ENCODE peak calls at places on chromosomes 16 and 17, in eight cellular contexts. One of them, this sample, is unnamed.

GRCh38 chr16:4032768-4033167 is 83.5 kb downstream of the ADCY9 start:
- DNase-seq in memory B cell: peak
- DNase-seq in NCI-H748 treated with DMSO at 0.1 percent for 48 hours: no peak
- DNase-seq in renal cortical epithelial cell: peak
- DNase-seq in ACHN: no peak
- DNase-seq in substantia nigra: no peak
- DNase-seq in stimulated activated CD8-positive, alpha-beta memory T cell treated with anti-CD3 and anti-CD28 coated beads, Interleukin-15, amount 100 ng/mL, for 24 hours: no peak
- DNase-seq in MM.1S: no peak
- DNase-seq in this sample: no peak

GRCh38 chr16:78553268-78554044 is 454.0 kb downstream of the WWOX start:
- DNase-seq in memory B cell: no peak
- DNase-seq in NCI-H748 treated with DMSO at 0.1 percent for 48 hours: no peak
- DNase-seq in renal cortical epithelial cell: no peak
- DNase-seq in ACHN: no peak
- DNase-seq in substantia nigra: no peak
- DNase-seq in stimulated activated CD8-positive, alpha-beta memory T cell treated with anti-CD3 and anti-CD28 coated beads, Interleukin-15, amount 100 ng/mL, for 24 hours: no peak
- DNase-seq in MM.1S: no peak
- DNase-seq in this sample: no peak

GRCh38 chr17:29589524-29590260 is at the start of gene GIT1:
- DNase-seq in memory B cell: peak
- DNase-seq in NCI-H748 treated with DMSO at 0.1 percent for 48 hours: peak
- DNase-seq in renal cortical epithelial cell: no peak
- DNase-seq in ACHN: peak
- DNase-seq in substantia nigra: peak
- DNase-seq in stimulated activated CD8-positive, alpha-beta memory T cell treated with anti-CD3 and anti-CD28 coated beads, Interleukin-15, amount 100 ng/mL, for 24 hours: peak
- DNase-seq in MM.1S: peak
- DNase-seq in this sample: peak

GRCh38 chr17:35127751-35128514 is 6.5 kb downstream of the FNDC8 start:
- DNase-seq in memory B cell: no peak
- DNase-seq in NCI-H748 treated with DMSO at 0.1 percent for 48 hours: no peak
- DNase-seq in renal cortical epithelial cell: no peak
- DNase-seq in ACHN: no peak
- DNase-seq in substantia nigra: no peak
- DNase-seq in stimulated activated CD8-positive, alpha-beta memory T cell treated with anti-CD3 and anti-CD28 coated beads, Interleukin-15, amount 100 ng/mL, for 24 hours: no peak
- DNase-seq in MM.1S: no peak
- DNase-seq in this sample: peak

GRCh38 chr17:39097537-39097936 is 53.9 kb downstream of the PLXDC1 start:
- DNase-seq in memory B cell: no peak
- DNase-seq in NCI-H748 treated with DMSO at 0.1 percent for 48 hours: no peak
- DNase-seq in renal cortical epithelial cell: no peak
- DNase-seq in ACHN: no peak
- DNase-seq in substantia nigra: no peak
- DNase-seq in stimulated activated CD8-positive, alpha-beta memory T cell treated with anti-CD3 and anti-CD28 coated beads, Interleukin-15, amount 100 ng/mL, for 24 hours: no peak
- DNase-seq in MM.1S: no peak
- DNase-seq in this sample: no peak

GRCh38 chr16:1899641-1900451 is 18.4 kb downstream of the HS3ST6 start:
- DNase-seq in memory B cell: no peak
- DNase-seq in NCI-H748 treated with DMSO at 0.1 percent for 48 hours: peak
- DNase-seq in renal cortical epithelial cell: no peak
- DNase-seq in ACHN: no peak
- DNase-seq in substantia nigra: no peak
- DNase-seq in stimulated activated CD8-positive, alpha-beta memory T cell treated with anti-CD3 and anti-CD28 coated beads, Interleukin-15, amount 100 ng/mL, for 24 hours: no peak
- DNase-seq in MM.1S: peak
- DNase-seq in this sample: no peak

GRCh38 chr16:15874745-15875314 is 13.6 kb downstream of the CEP20 start:
- DNase-seq in memory B cell: no peak
- DNase-seq in NCI-H748 treated with DMSO at 0.1 percent for 48 hours: no peak
- DNase-seq in renal cortical epithelial cell: peak
- DNase-seq in ACHN: peak
- DNase-seq in substantia nigra: peak
- DNase-seq in stimulated activated CD8-positive, alpha-beta memory T cell treated with anti-CD3 and anti-CD28 coated beads, Interleukin-15, amount 100 ng/mL, for 24 hours: no peak
- DNase-seq in MM.1S: no peak
- DNase-seq in this sample: peak

GRCh38 chr17:41620583-41621434 is 3.6 kb downstream of the KRT17 start:
- DNase-seq in memory B cell: no peak
- DNase-seq in NCI-H748 treated with DMSO at 0.1 percent for 48 hours: no peak
- DNase-seq in renal cortical epithelial cell: peak
- DNase-seq in ACHN: no peak
- DNase-seq in substantia nigra: no peak
- DNase-seq in stimulated activated CD8-positive, alpha-beta memory T cell treated with anti-CD3 and anti-CD28 coated beads, Interleukin-15, amount 100 ng/mL, for 24 hours: no peak
- DNase-seq in MM.1S: no peak
- DNase-seq in this sample: no peak

GRCh38 chr16:8867483-8868271 is 1.1 kb downstream of the CARHSP1 start:
- DNase-seq in memory B cell: no peak
- DNase-seq in NCI-H748 treated with DMSO at 0.1 percent for 48 hours: peak
- DNase-seq in renal cortical epithelial cell: no peak
- DNase-seq in ACHN: no peak
- DNase-seq in substantia nigra: peak
- DNase-seq in stimulated activated CD8-positive, alpha-beta memory T cell treated with anti-CD3 and anti-CD28 coated beads, Interleukin-15, amount 100 ng/mL, for 24 hours: no peak
- DNase-seq in MM.1S: peak
- DNase-seq in this sample: no peak

GRCh38 chr17:64005734-64006167 is 7.6 kb downstream of the PRR29 start:
- DNase-seq in memory B cell: no peak
- DNase-seq in NCI-H748 treated with DMSO at 0.1 percent for 48 hours: peak
- DNase-seq in renal cortical epithelial cell: peak
- DNase-seq in ACHN: peak
- DNase-seq in substantia nigra: no peak
- DNase-seq in stimulated activated CD8-positive, alpha-beta memory T cell treated with anti-CD3 and anti-CD28 coated beads, Interleukin-15, amount 100 ng/mL, for 24 hours: no peak
- DNase-seq in MM.1S: no peak
- DNase-seq in this sample: peak

GRCh38 chr16:88576307-88576706 is 6.1 kb downstream of the ZC3H18 start:
- DNase-seq in memory B cell: no peak
- DNase-seq in NCI-H748 treated with DMSO at 0.1 percent for 48 hours: no peak
- DNase-seq in renal cortical epithelial cell: no peak
- DNase-seq in ACHN: no peak
- DNase-seq in substantia nigra: no peak
- DNase-seq in stimulated activated CD8-positive, alpha-beta memory T cell treated with anti-CD3 and anti-CD28 coated beads, Interleukin-15, amount 100 ng/mL, for 24 hours: no peak
- DNase-seq in MM.1S: no peak
- DNase-seq in this sample: no peak

GRCh38 chr17:10197721-10198508 is 491 bp downstream of the GAS7 start:
- DNase-seq in memory B cell: peak
- DNase-seq in NCI-H748 treated with DMSO at 0.1 percent for 48 hours: no peak
- DNase-seq in renal cortical epithelial cell: no peak
- DNase-seq in ACHN: no peak
- DNase-seq in substantia nigra: peak
- DNase-seq in stimulated activated CD8-positive, alpha-beta memory T cell treated with anti-CD3 and anti-CD28 coated beads, Interleukin-15, amount 100 ng/mL, for 24 hours: no peak
- DNase-seq in MM.1S: no peak
- DNase-seq in this sample: no peak

GRCh38 chr17:41836550-41837196 is 641 bp upstream of the NT5C3B start:
- DNase-seq in memory B cell: no peak
- DNase-seq in NCI-H748 treated with DMSO at 0.1 percent for 48 hours: no peak
- DNase-seq in renal cortical epithelial cell: no peak
- DNase-seq in ACHN: no peak
- DNase-seq in substantia nigra: no peak
- DNase-seq in stimulated activated CD8-positive, alpha-beta memory T cell treated with anti-CD3 and anti-CD28 coated beads, Interleukin-15, amount 100 ng/mL, for 24 hours: no peak
- DNase-seq in MM.1S: no peak
- DNase-seq in this sample: no peak

GRCh38 chr17:19502517-19502916 is 31.1 kb upstream of the SLC47A1 start:
- DNase-seq in memory B cell: no peak
- DNase-seq in NCI-H748 treated with DMSO at 0.1 percent for 48 hours: no peak
- DNase-seq in renal cortical epithelial cell: no peak
- DNase-seq in ACHN: no peak
- DNase-seq in substantia nigra: no peak
- DNase-seq in stimulated activated CD8-positive, alpha-beta memory T cell treated with anti-CD3 and anti-CD28 coated beads, Interleukin-15, amount 100 ng/mL, for 24 hours: no peak
- DNase-seq in MM.1S: no peak
- DNase-seq in this sample: no peak

GRCh38 chr16:6517321-6517720 is 815.3 kb upstream of the RBFOX1 start:
- DNase-seq in memory B cell: no peak
- DNase-seq in NCI-H748 treated with DMSO at 0.1 percent for 48 hours: no peak
- DNase-seq in renal cortical epithelial cell: no peak
- DNase-seq in ACHN: no peak
- DNase-seq in substantia nigra: no peak
- DNase-seq in stimulated activated CD8-positive, alpha-beta memory T cell treated with anti-CD3 and anti-CD28 coated beads, Interleukin-15, amount 100 ng/mL, for 24 hours: no peak
- DNase-seq in MM.1S: no peak
- DNase-seq in this sample: no peak

GRCh38 chr16:72124761-72125634 is 31.4 kb downstream of the DHX38 start:
- DNase-seq in memory B cell: peak
- DNase-seq in NCI-H748 treated with DMSO at 0.1 percent for 48 hours: peak
- DNase-seq in renal cortical epithelial cell: peak
- DNase-seq in ACHN: peak
- DNase-seq in substantia nigra: peak
- DNase-seq in stimulated activated CD8-positive, alpha-beta memory T cell treated with anti-CD3 and anti-CD28 coated beads, Interleukin-15, amount 100 ng/mL, for 24 hours: peak
- DNase-seq in MM.1S: peak
- DNase-seq in this sample: peak

GRCh38 chr17:57939797-57940196 is 15.4 kb downstream of the CUEDC1 start:
- DNase-seq in memory B cell: peak
- DNase-seq in NCI-H748 treated with DMSO at 0.1 percent for 48 hours: peak
- DNase-seq in renal cortical epithelial cell: no peak
- DNase-seq in ACHN: no peak
- DNase-seq in substantia nigra: peak
- DNase-seq in stimulated activated CD8-positive, alpha-beta memory T cell treated with anti-CD3 and anti-CD28 coated beads, Interleukin-15, amount 100 ng/mL, for 24 hours: no peak
- DNase-seq in MM.1S: peak
- DNase-seq in this sample: no peak

GRCh38 chr17:57666198-57666870 is 78.8 kb downstream of the CCDC182 start:
- DNase-seq in memory B cell: no peak
- DNase-seq in NCI-H748 treated with DMSO at 0.1 percent for 48 hours: no peak
- DNase-seq in renal cortical epithelial cell: no peak
- DNase-seq in ACHN: no peak
- DNase-seq in substantia nigra: no peak
- DNase-seq in stimulated activated CD8-positive, alpha-beta memory T cell treated with anti-CD3 and anti-CD28 coated beads, Interleukin-15, amount 100 ng/mL, for 24 hours: no peak
- DNase-seq in MM.1S: no peak
- DNase-seq in this sample: no peak